ENCODE peak calls at places on chromosomes 7 and 10, in ten cellular contexts. I, R, N, K, S, G, Y, H, Q and D are unnamed samples.

GRCh38 chr10:36640626-36641025 is 484.8 kb upstream of the ANKRD30A start:
- DNase-seq in I (no peak), R (no peak), N (no peak), K (no peak), S (no peak), G (no peak), Y (no peak), H (no peak), Q (no peak), D (no peak)

GRCh38 chr7:103989785-103990775 is 622 bp upstream of the RELN start:
- DNase-seq in I (no peak), R (peak), N (no peak), K (no peak), S (no peak), G (no peak), Y (peak), H (no peak), Q (no peak), D (no peak)

GRCh38 chr7:128167316-128167691 is 73.8 kb upstream of the LEP start:
- DNase-seq in I (peak), R (peak), N (no peak), K (no peak), S (no peak), G (peak), Y (no peak), H (no peak), Q (no peak), D (no peak)

GRCh38 chr10:70903262-70903921 is 15.0 kb upstream of the PCBD1 start:
- DNase-seq in I (peak), R (peak), N (no peak), K (peak), S (no peak), G (peak), Y (peak), H (no peak), Q (no peak), D (peak)

GRCh38 chr10:113528876-113529275 is 24.0 kb upstream of the HABP2 start:
- DNase-seq in I (peak), R (no peak), N (no peak), K (peak), S (peak), G (no peak), Y (no peak), H (no peak), Q (no peak), D (no peak)

GRCh38 chr10:44864042-44864436 is 47.1 kb upstream of the TMEM72 start:
- DNase-seq in I (no peak), R (no peak), N (no peak), K (peak), S (no peak), G (peak), Y (no peak), H (no peak), Q (no peak), D (no peak)

GRCh38 chr7:98281757-98282652 is 519 bp downstream of the BRI3 start:
- DNase-seq in I (peak), R (no peak), N (no peak), K (no peak), S (no peak), G (peak), Y (no peak), H (no peak), Q (no peak), D (peak)

GRCh38 chr10:29668628-29669027 is 33.9 kb upstream of the SVIL start:
- DNase-seq in I (no peak), R (no peak), N (no peak), K (no peak), S (no peak), G (no peak), Y (no peak), H (no peak), Q (no peak), D (no peak)

GRCh38 chr10:34024708-34025425 is 690.4 kb upstream of the NRP1 start:
- DNase-seq in I (no peak), R (peak), N (no peak), K (no peak), S (no peak), G (peak), Y (no peak), H (no peak), Q (no peak), D (no peak)

GRCh38 chr10:92327445-92328433 is 36.8 kb downstream of the MARCHF5 start:
- DNase-seq in I (no peak), R (no peak), N (no peak), K (no peak), S (no peak), G (peak), Y (peak), H (no peak), Q (no peak), D (no peak)

GRCh38 chr7:36851382-36851781 is 127.1 kb upstream of the AOAH start:
- DNase-seq in I (no peak), R (no peak), N (peak), K (no peak), S (no peak), G (no peak), Y (no peak), H (no peak), Q (no peak), D (no peak)

GRCh38 chr7:78649976-78650375 is 803.5 kb downstream of the MAGI2 start:
- DNase-seq in I (no peak), R (no peak), N (no peak), K (no peak), S (no peak), G (no peak), Y (no peak), H (no peak), Q (no peak), D (no peak)
- TF ChIP-seq POLR2A in I (no peak), R (no peak), N (no peak), K (no peak), S (no peak), G (no peak), Y (no peak), H (no peak), Q (no peak), D (no peak)

GRCh38 chr10:133132711-133133291 is 27.2 kb upstream of the KNDC1 start:
- DNase-seq in I (no peak), R (no peak), N (no peak), K (peak), S (no peak), G (no peak), Y (no peak), H (no peak), Q (no peak), D (no peak)

GRCh38 chr10:133131754-133132710 is 28.0 kb upstream of the KNDC1 start:
- DNase-seq in I (peak), R (no peak), N (no peak), K (peak), S (no peak), G (no peak), Y (no peak), H (no peak), Q (no peak), D (no peak)

GRCh38 chr10:133134411-133135115 is 25.5 kb upstream of the KNDC1 start:
- DNase-seq in I (no peak), R (no peak), N (no peak), K (peak), S (peak), G (no peak), Y (no peak), H (no peak), Q (no peak), D (no peak)

GRCh38 chr10:133133471-133134231 is 26.4 kb upstream of the KNDC1 start:
- DNase-seq in I (no peak), R (no peak), N (no peak), K (peak), S (no peak), G (no peak), Y (no peak), H (no peak), Q (no peak), D (no peak)

GRCh38 chr10:133135116-133135465 is 24.9 kb upstream of the KNDC1 start:
- DNase-seq in I (no peak), R (no peak), N (no peak), K (no peak), S (no peak), G (no peak), Y (no peak), H (no peak), Q (no peak), D (no peak)
- TF ChIP-seq EP300 in I (no peak), R (no peak), N (no peak), K (no peak), S (no peak), G (no peak), Y (no peak), H (no peak), Q (no peak), D (no peak)

DNA sequence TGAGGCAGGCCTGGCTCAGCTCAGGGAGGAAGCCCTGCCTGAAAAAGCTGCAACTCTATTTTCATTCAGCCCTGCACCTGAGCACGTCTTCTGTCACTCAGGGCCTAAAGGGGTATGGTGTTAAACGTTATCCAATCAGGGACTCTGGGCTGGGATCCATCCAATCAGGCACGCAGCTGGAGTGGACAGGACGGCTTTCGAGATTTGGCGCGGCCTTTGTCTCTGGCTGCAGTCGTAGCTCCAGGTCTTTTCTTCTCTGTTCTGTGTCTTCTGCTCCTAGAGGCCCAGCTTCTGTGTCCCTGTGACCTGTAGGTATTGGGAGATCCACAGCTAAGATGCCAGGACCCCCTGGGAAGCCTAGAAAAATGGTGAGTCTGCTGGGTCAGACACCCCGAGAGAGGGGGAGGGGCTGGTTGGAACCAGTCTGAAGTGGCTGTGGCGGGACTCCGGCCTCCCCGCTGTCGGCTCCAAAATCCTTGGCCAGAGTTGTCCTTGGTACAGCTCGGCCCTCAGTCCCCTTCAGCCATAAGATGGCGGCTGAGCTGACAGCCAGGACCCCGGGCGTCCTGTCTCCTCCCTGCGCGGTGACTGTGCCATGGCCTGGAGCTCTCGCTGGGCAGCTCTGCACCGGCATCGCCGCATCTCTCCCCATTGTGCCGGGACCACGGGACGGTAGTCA is 11.7 kb upstream of the ZNF680 start:
- DNase-seq in I (no peak), R (no peak), N (no peak), K (no peak), S (no peak), G (no peak), Y (no peak), H (no peak), Q (no peak), D (no peak)
- TF ChIP-seq POLR2AphosphoS5 in I (no peak), R (no peak), N (no peak), K (no peak), S (no peak), G (no peak), Y (no peak), H (no peak), Q (no peak), D (no peak)

GRCh38 chr7:27143022-27143949 is at the start of gene HOXA5:
- DNase-seq in I (peak), R (no peak), N (peak), K (peak), S (peak), G (peak), Y (peak), H (no peak), Q (peak), D (peak)
- TF ChIP-seq POLR2A in I (no peak), R (no peak), N (peak), K (peak), S (no peak), G (peak), Y (peak), H (no peak), Q (no peak), D (peak)

GRCh38 chr7:143318661-143319060 is 2.8 kb downstream of the CLCN1 start:
- DNase-seq in I (no peak), R (no peak), N (no peak), K (no peak), S (no peak), G (no peak), Y (peak), H (no peak), Q (no peak), D (no peak)
- TF ChIP-seq EP300 in I (no peak), R (no peak), N (no peak), K (no peak), S (no peak), G (no peak), Y (no peak), H (no peak), Q (no peak), D (no peak)

GRCh38 chr7:47215640-47216039 is 366.3 kb downstream of the TNS3 start:
- DNase-seq in I (no peak), R (no peak), N (peak), K (no peak), S (no peak), G (no peak), Y (no peak), H (no peak), Q (no peak), D (no peak)

GRCh38 chr7:47217570-47218360 is 364.1 kb downstream of the TNS3 start:
- DNase-seq in I (no peak), R (no peak), N (peak), K (no peak), S (no peak), G (no peak), Y (no peak), H (no peak), Q (no peak), D (no peak)

GRCh38 chr7:47217086-47217485 is 364.8 kb downstream of the TNS3 start:
- DNase-seq in I (no peak), R (no peak), N (peak), K (no peak), S (no peak), G (no peak), Y (no peak), H (no peak), Q (no peak), D (no peak)

GRCh38 chr7:47216439-47216838 is 365.5 kb downstream of the TNS3 start:
- DNase-seq in I (no peak), R (peak), N (no peak), K (no peak), S (no peak), G (no peak), Y (no peak), H (no peak), Q (no peak), D (no peak)

GRCh38 chr7:47218378-47219176 is 363.3 kb downstream of the TNS3 start:
- DNase-seq in I (no peak), R (peak), N (peak), K (no peak), S (no peak), G (no peak), Y (no peak), H (no peak), Q (no peak), D (no peak)
- TF ChIP-seq POLR2AphosphoS5 in I (no peak), R (no peak), N (no peak), K (no peak), S (no peak), G (no peak), Y (no peak), H (no peak), Q (no peak), D (no peak)

GRCh38 chr10:97321032-97321806 is 2.1 kb downstream of the FRAT1 start:
- DNase-seq in I (no peak), R (no peak), N (no peak), K (peak), S (no peak), G (peak), Y (no peak), H (no peak), Q (no peak), D (peak)
- TF ChIP-seq POLR2A in I (no peak), R (no peak), N (no peak), K (peak), S (no peak), G (peak), Y (no peak), H (no peak), Q (no peak), D (no peak)

DNA sequence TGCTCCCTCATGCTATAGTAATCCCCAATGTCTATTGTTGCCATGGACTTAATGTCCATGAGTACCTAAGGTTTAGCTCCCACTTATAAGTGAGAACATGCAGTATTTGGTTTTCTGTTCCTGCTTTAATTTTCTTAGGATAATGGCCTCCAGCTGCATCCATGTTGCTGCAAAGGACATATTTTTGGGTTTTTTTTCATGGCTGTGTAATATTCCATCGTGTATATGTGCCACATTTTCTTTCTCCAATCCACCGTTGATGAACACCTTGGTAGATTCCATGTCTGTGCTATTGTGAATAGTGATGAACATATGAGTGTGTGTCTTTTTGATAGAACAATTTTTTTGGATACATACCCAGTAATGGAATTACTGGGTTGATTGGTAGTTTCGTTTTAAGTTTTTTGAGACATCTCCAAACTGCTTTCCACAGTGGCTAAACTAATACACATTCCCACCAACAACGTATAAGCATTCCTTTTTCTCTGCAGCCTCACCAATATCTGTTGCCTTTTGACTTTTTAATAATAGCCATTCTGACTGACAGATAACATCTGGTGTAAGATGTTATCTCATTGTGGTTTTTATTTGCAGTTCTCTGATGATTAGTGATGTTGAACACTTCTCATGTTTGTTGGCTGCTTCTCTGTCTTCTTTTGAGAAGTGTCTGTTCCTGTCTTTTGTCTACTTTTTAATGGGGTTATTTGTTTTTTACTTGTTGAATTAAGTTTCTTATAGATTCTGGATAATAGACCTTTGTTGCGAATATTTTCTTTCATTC is 68.8 kb upstream of the IFRD1 start:
- DNase-seq in I (no peak), R (no peak), N (peak), K (no peak), S (no peak), G (no peak), Y (no peak), H (no peak), Q (no peak), D (no peak)
- TF ChIP-seq EP300 in I (no peak), R (no peak), N (no peak), K (no peak), S (no peak), G (no peak), Y (no peak), H (no peak), Q (no peak), D (no peak)

GRCh38 chr10:114957673-114958072 is 19.7 kb downstream of the TRUB1 start:
- DNase-seq in I (no peak), R (no peak), N (no peak), K (no peak), S (no peak), G (no peak), Y (no peak), H (no peak), Q (no peak), D (no peak)
- TF ChIP-seq POLR2AphosphoS5 in I (no peak), R (no peak), N (no peak), K (no peak), S (no peak), G (no peak), Y (no peak), H (no peak), Q (no peak), D (no peak)

GRCh38 chr10:69340695-69341094 is 62.4 kb downstream of the HK1 start:
- DNase-seq in I (no peak), R (no peak), N (no peak), K (no peak), S (no peak), G (no peak), Y (no peak), H (no peak), Q (no peak), D (no peak)
- TF ChIP-seq POLR2A in I (no peak), R (no peak), N (no peak), K (no peak), S (no peak), G (no peak), Y (no peak), H (no peak), Q (no peak), D (no peak)